ENCODE peak calls at places on chromosomes 3 and 15, in ten cellular contexts. I is bronchial epithelial cell; D is psoas muscle; G is lower lobe of right lung; T is spleen; E is CD8-positive, alpha-beta T cell; Y is cardiac muscle cell; C is Peyer's patch; H is tibial nerve; L is brain microvascular endothelial cell. W is an unnamed sample.

GRCh38 chr3:99872633-99873254 is 55.1 kb downstream of the CMSS1 start:
- DNase-seq in I (no peak), D (no peak), G (no peak), T (no peak), E (no peak), Y (no peak), C (no peak), H (no peak), L (peak; percentile 33), W (no peak)

GRCh38 chr3:101995371-101996046 is 146.2 kb downstream of the NFKBIZ start:
- DNase-seq in I (peak; percentile 85), D (no peak), G (no peak), T (no peak), E (no peak), Y (peak; percentile 64), C (no peak), H (no peak), L (peak; percentile 49), W (no peak)

GRCh38 chr3:42216820-42217416 is 49.1 kb downstream of the CCK start:
- DNase-seq in I (peak; percentile 13), D (no peak), G (no peak), T (no peak), E (no peak), Y (no peak), C (no peak), H (no peak), L (peak; percentile 73), W (no peak)

GRCh38 chr3:184058029-184058428 is 5.2 kb downstream of the HTR3C start:
- DNase-seq in I (peak; percentile 62), D (no peak), G (no peak), T (no peak), E (no peak), Y (peak; percentile 21), C (no peak), H (no peak), L (no peak), W (no peak)

GRCh38 chr3:44476181-44476599 is 1.3 kb downstream of the ZNF445 start:
- DNase-seq in I (peak; percentile 5), D (no peak), G (no peak), T (no peak), E (no peak), Y (peak; percentile 57), C (no peak), H (no peak), L (peak; percentile 17), W (no peak)

GRCh38 chr3:109926376-109926775 is 589.0 kb upstream of the DPPA4 start:
- DNase-seq in I (no peak), D (peak; percentile 17), G (no peak), T (no peak), E (no peak), Y (no peak), C (no peak), H (no peak), L (peak; percentile 7), W (no peak)

GRCh38 chr3:26118165-26118564 is 328.3 kb downstream of the OXSM start:
- DNase-seq in I (no peak), D (no peak), G (no peak), T (no peak), E (no peak), Y (no peak), C (no peak), H (no peak), L (peak; percentile 0), W (no peak)

GRCh38 chr3:2099028-2099671 is 484 bp downstream of the CNTN4 start:
- DNase-seq in I (no peak), D (peak; percentile 46), G (peak; percentile 51), T (no peak), E (no peak), Y (no peak), C (peak; percentile 70), H (no peak), L (no peak), W (no peak)

GRCh38 chr3:25055981-25056380 is 372.1 kb upstream of the RARB start:
- DNase-seq in I (no peak), D (no peak), G (no peak), T (no peak), E (no peak), Y (no peak), C (no peak), H (no peak), L (no peak), W (no peak)

GRCh38 chr3:58691997-58692396 is 25.4 kb upstream of the FAM3D start:
- DNase-seq in I (no peak), D (no peak), G (no peak), T (no peak), E (no peak), Y (peak; percentile 3), C (no peak), H (no peak), L (no peak), W (no peak)

GRCh38 chr15:58521293-58521991 is 89.7 kb downstream of the LIPC start:
- DNase-seq in I (peak; percentile 100), D (no peak), G (peak; percentile 77), T (peak; percentile 89), E (no peak), Y (peak; percentile 90), C (no peak), H (no peak), L (peak; percentile 84), W (peak; percentile 45)

GRCh38 chr15:68616397-68616796 is 37.6 kb downstream of the CORO2B start:
- DNase-seq in I (no peak), D (no peak), G (no peak), T (no peak), E (no peak), Y (no peak), C (no peak), H (no peak), L (peak; percentile 48), W (no peak)

GRCh38 chr3:161222662-161223061 is 1.6 kb downstream of the NMD3 start:
- DNase-seq in I (no peak), D (no peak), G (no peak), T (no peak), E (no peak), Y (peak; percentile 70), C (no peak), H (no peak), L (no peak), W (no peak)

GRCh38 chr3:99836681-99837080 is 19.0 kb downstream of the CMSS1 start:
- DNase-seq in I (no peak), D (no peak), G (no peak), T (no peak), E (no peak), Y (no peak), C (no peak), H (no peak), L (no peak), W (no peak)

GRCh38 chr3:63911901-63912767 is at the start of gene SCAANT1:
- DNase-seq in I (peak; percentile 75), D (peak; percentile 96), G (peak; percentile 94), T (peak; percentile 97), E (peak; percentile 64), Y (peak; percentile 95), C (peak; percentile 96), H (peak; percentile 78), L (peak; percentile 79), W (peak; percentile 91)
- TF ChIP-seq CTCF in I (no peak), D (no peak), G (no peak), T (no peak), E (no peak), Y (no peak), C (peak; percentile 29), H (no peak), L (peak; percentile 2), W (peak; percentile 44)

DNA sequence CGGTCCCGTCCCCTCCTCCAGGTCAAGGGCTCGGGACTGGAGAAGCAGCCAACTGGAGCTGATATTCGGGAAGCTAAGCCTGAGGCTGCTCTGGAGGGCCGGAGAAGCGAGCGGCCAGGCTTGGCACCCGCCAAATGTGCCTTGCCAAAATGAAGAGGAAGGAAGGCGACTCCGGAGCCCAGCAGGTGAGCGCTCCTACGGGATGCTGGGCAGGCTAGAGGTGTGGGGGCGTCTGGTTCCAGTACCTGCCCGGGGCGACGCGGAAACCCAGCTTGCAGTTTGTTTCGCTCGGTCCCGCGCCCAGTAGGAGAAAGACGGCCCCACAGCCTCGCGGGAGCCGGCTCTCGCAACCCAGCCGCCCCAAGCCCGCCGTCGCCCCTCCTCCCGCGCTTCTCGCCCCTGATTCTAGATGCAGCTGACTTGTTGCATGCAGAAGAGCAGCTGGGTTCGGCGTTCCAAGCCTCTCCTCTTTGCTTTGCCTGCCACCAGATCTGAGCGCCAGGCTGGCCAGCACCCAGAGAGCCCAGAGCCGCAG is 16.1 kb upstream of the AEN start:
- DNase-seq in I (no peak), D (no peak), G (no peak), T (no peak), E (no peak), Y (no peak), C (no peak), H (no peak), L (no peak), W (no peak)
- H3K27me3 ChIP-seq in I (peaks cover 31% of the 10 kb centered on the region), D (no peaks in the 10 kb centered on the region), G (peaks cover 55% of the 10 kb centered on the region), T (peaks cover 77% of the 10 kb centered on the region), E (peaks cover 43% of the 10 kb centered on the region), Y (peaks cover 80% of the 10 kb centered on the region), C (no peaks in the 10 kb centered on the region), H (peaks cover 62% of the 10 kb centered on the region), L (peaks cover 48% of the 10 kb centered on the region), W (no peaks in the 10 kb centered on the region)

GRCh38 chr3:51691021-51691420 is 15.8 kb upstream of the GRM2 start:
- DNase-seq in I (no peak), D (no peak), G (no peak), T (no peak), E (no peak), Y (no peak), C (no peak), H (no peak), L (no peak), W (no peak)
- H3K36me3 ChIP-seq in I (peaks cover 17% of the 10 kb centered on the region), D (no peaks in the 10 kb centered on the region), G (peaks cover 66% of the 10 kb centered on the region), T (peaks cover 62% of the 10 kb centered on the region), E (peaks cover 20% of the 10 kb centered on the region), Y (no peaks in the 10 kb centered on the region), C (no peaks in the 10 kb centered on the region), H (peaks cover 93% of the 10 kb centered on the region), L (no peaks in the 10 kb centered on the region), W (no peaks in the 10 kb centered on the region)

GRCh38 chr3:71924721-71925120 is 139.8 kb upstream of the PROK2 start:
- DNase-seq in I (no peak), D (no peak), G (no peak), T (no peak), E (no peak), Y (no peak), C (no peak), H (no peak), L (no peak), W (no peak)

GRCh38 chr3:71927505-71928066 is 142.6 kb upstream of the PROK2 start:
- DNase-seq in I (no peak), D (no peak), G (no peak), T (no peak), E (no peak), Y (no peak), C (no peak), H (no peak), L (no peak), W (no peak)

GRCh38 chr3:71926690-71927089 is 141.7 kb upstream of the PROK2 start:
- DNase-seq in I (no peak), D (no peak), G (no peak), T (no peak), E (no peak), Y (no peak), C (no peak), H (no peak), L (no peak), W (no peak)

GRCh38 chr3:71928215-71928614 is 143.3 kb upstream of the PROK2 start:
- DNase-seq in I (no peak), D (no peak), G (no peak), T (no peak), E (no peak), Y (no peak), C (no peak), H (no peak), L (no peak), W (no peak)

DNA sequence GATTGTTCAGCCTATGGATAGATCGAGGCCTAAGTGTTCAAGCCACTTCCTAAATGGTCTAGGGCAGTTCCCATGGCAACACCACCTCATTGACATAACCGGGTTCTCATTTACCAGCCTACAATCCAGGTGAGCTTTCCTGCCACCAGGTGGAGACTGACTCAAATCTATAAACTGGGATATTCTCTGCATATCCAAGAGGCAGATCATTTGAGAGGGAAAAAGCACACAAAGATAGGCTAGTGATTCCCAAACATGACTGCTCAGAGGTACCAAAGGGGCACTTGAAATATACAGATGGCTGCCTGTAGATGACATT is 141.3 kb upstream of the PROK2 start:
- DNase-seq in I (peak; percentile 71), D (no peak), G (no peak), T (no peak), E (no peak), Y (peak; percentile 12), C (no peak), H (no peak), L (no peak), W (no peak)
- TF ChIP-seq CTCF in I (peak; percentile 78), D (no peak), G (peak; percentile 30), T (peak; percentile 19), E (no peak), Y (peak; percentile 11), C (peak; percentile 59), H (no peak), L (peak; percentile 46), W (peak; percentile 29)

W was measured in testis.